ENCODE peak calls at places on chromosomes 7 and 10, in ten cellular contexts. M is neural crest cell, D is ascending aorta, Y is fibroblast of the aortic adventitia, C is cardiac muscle cell, W is tibial artery, E is Calu3, V is fibroblast of mammary gland, N is brain microvascular endothelial cell, H is right atrium auricular region. T is an unnamed sample.

GRCh38 chr7:124072603-124073324 is 39.9 kb upstream of the TMEM229A start:
- DNase-seq in Y (peak), V (peak), C (peak), E (no peak), W (no peak), D (no peak), N (peak), M (no peak), H (no peak), T (no peak)

GRCh38 chr7:1693991-1694524 is 24.0 kb downstream of the ELFN1 start:
- DNase-seq in H (no peak), V (peak), E (peak), M (peak), Y (peak), C (peak), D (peak), N (peak), W (no peak), T (peak)

GRCh38 chr10:102673961-102674511 is 29.8 kb downstream of the TRIM8 start:
- DNase-seq in E (no peak), V (peak), M (peak), W (peak), Y (peak), H (peak), C (peak), D (peak), N (peak), T (no peak)

GRCh38 chr10:122911889-122912484 is 1.6 kb downstream of the FAM24A start:
- DNase-seq in N (peak), D (no peak), V (peak), Y (peak), E (peak), W (no peak), C (peak), M (peak), H (no peak), T (no peak)

GRCh38 chr7:142248-142955 is 50.0 kb upstream of the FAM20C start:
- DNase-seq in E (no peak), H (peak), C (peak), V (peak), N (no peak), Y (peak), W (peak), D (peak), M (no peak), T (no peak)

GRCh38 chr7:144019457-144019856 is 19.3 kb downstream of the OR6B1 start:
- DNase-seq in D (no peak), V (peak), C (peak), Y (peak), W (peak), H (no peak), E (no peak), N (peak), M (no peak), T (no peak)

GRCh38 chr10:97771055-97771811 is 566 bp downstream of the SFRP5 start:
- DNase-seq in E (peak), V (peak), H (no peak), D (no peak), M (peak), N (peak), W (no peak), Y (peak), C (peak), T (no peak)

GRCh38 chr7:24820730-24821044 is 63.4 kb upstream of the GSDME start:
- DNase-seq in M (no peak), E (no peak), W (no peak), D (no peak), V (no peak), C (peak), N (no peak), Y (no peak), H (no peak), T (no peak)

GRCh38 chr7:106220307-106220706 is 64.5 kb downstream of the NAMPT start:
- DNase-seq in E (no peak), C (no peak), H (no peak), V (no peak), M (no peak), W (no peak), Y (no peak), D (no peak), N (no peak), T (no peak)

GRCh38 chr7:16811555-16811954 is 6.8 kb upstream of the AGR2 start:
- DNase-seq in V (peak), Y (peak), H (no peak), C (no peak), E (no peak), W (no peak), M (no peak), N (no peak), D (no peak), T (no peak)

GRCh38 chr10:131996508-131997365 is 15.0 kb upstream of the BNIP3 start:
- DNase-seq in H (no peak), M (no peak), Y (no peak), V (no peak), C (no peak), E (no peak), N (no peak), W (no peak), D (no peak), T (no peak)

GRCh38 chr7:44534501-44534900 is 6.6 kb downstream of the NPC1L1 start:
- DNase-seq in M (peak), H (no peak), N (no peak), Y (no peak), E (peak), W (no peak), V (peak), C (peak), D (no peak), T (no peak)

GRCh38 chr7:119270045-119270464 is 1002.9 kb upstream of the KCND2 start:
- DNase-seq in C (peak), M (peak), D (no peak), W (peak), Y (peak), E (peak), H (no peak), V (peak), N (peak), T (no peak)

GRCh38 chr7:158054081-158054480 is 533.5 kb downstream of the PTPRN2 start:
- DNase-seq in D (no peak), V (no peak), C (no peak), W (no peak), N (no peak), H (no peak), Y (no peak), E (no peak), M (no peak), T (no peak)

GRCh38 chr10:58157076-58157766 is 110.5 kb downstream of the IPMK start:
- DNase-seq in Y (peak), D (no peak), V (peak), N (peak), H (no peak), M (no peak), W (no peak), C (peak), E (peak), T (no peak)

GRCh38 chr10:114876602-114877300 is 55.2 kb downstream of the FHIP2A start:
- DNase-seq in M (peak), D (peak), Y (peak), V (peak), H (peak), W (peak), E (peak), N (peak), C (peak), T (no peak)

GRCh38 chr10:97200616-97201015 is 14.9 kb upstream of the SLIT1 start:
- DNase-seq in W (no peak), V (no peak), Y (no peak), M (no peak), E (no peak), C (no peak), D (no peak), H (no peak), N (no peak), T (no peak)

GRCh38 chr7:105256621-105257283 is 132.0 kb downstream of the SRPK2 start:
- DNase-seq in C (no peak), M (no peak), D (no peak), N (no peak), E (no peak), V (peak), W (no peak), Y (peak), H (no peak), T (no peak)

GRCh38 chr10:93680414-93681047 is 21.9 kb downstream of the FRA10AC1 start:
- DNase-seq in V (peak), H (no peak), M (no peak), Y (peak), W (no peak), D (no peak), C (peak), N (peak), E (no peak), T (no peak)
- TF ChIP-seq CTCF in V (peak), H (no peak), M (peak), Y (peak), W (peak), D (peak), C (peak), N (peak), E (peak), T (no peak)

DNA sequence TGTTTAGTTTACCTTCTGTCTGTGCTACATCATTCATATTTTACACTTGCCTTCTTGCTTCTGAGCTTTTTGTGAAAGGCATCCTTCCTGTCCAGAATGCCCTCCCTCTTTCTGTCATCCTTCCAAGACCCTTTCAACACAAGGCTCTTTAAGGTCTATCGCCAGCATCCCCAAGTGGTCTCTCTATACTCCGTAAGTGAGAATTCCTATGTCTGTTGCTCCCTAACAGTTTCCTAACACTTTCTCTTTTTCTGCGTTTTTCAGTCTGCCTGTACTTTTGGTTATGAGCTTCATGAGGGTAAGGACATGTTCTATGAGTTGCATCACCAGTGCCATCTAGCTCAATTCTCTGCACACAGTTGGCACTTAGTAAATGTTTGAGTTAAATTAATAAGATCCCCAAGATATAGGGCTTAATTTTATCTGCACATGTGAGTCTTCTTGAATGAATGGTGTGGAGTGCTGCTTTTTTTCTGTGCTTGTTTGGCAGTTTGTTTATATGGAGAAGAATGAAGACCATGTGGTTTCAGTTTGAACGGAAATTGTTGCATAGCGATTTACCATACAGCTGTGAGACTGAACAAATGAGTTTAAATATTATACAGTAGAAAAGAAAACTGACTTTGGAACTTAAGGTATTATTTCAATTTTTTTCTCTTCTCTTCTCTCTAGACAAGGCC is 29.4 kb downstream of the RABGEF1 start:
- DNase-seq in E (no peak), Y (peak), N (no peak), V (peak), H (no peak), W (no peak), M (no peak), C (peak), D (no peak), T (no peak)
- TF ChIP-seq CTCF in E (no peak), Y (no peak), N (no peak), V (no peak), H (no peak), W (no peak), M (no peak), C (no peak), D (no peak), T (no peak)

GRCh38 chr7:141978351-141978750 is 4.8 kb upstream of the TAS2R38 start:
- DNase-seq in D (no peak), M (no peak), C (no peak), N (no peak), W (no peak), Y (no peak), E (no peak), H (no peak), V (no peak), T (no peak)

GRCh38 chr7:141973673-141974072 is at the start of gene TAS2R38:
- DNase-seq in E (no peak), C (no peak), D (no peak), N (no peak), Y (no peak), M (no peak), W (no peak), V (no peak), H (no peak), T (no peak)

GRCh38 chr7:141975806-141976523 is 2.4 kb upstream of the TAS2R38 start:
- DNase-seq in M (peak), C (peak), D (peak), W (peak), H (no peak), V (peak), Y (peak), E (peak), N (peak), T (peak)

GRCh38 chr7:141976524-141977245 is 3.1 kb upstream of the TAS2R38 start:
- DNase-seq in N (no peak), D (no peak), C (no peak), W (no peak), Y (no peak), E (no peak), V (no peak), H (no peak), M (no peak), T (no peak)

GRCh38 chr7:141974831-141975230 is 1.3 kb upstream of the TAS2R38 start:
- DNase-seq in W (no peak), D (no peak), M (no peak), H (no peak), V (peak), Y (peak), C (no peak), E (peak), N (peak), T (no peak)
- TF ChIP-seq CTCF in W (no peak), D (peak), M (peak), H (no peak), V (peak), Y (no peak), C (no peak), E (peak), N (peak), T (no peak)

GRCh38 chr7:38411404-38411803 is 138.0 kb upstream of the TARP start:
- DNase-seq in N (peak), E (peak), W (no peak), M (no peak), Y (peak), V (peak), C (peak), H (no peak), D (no peak), T (no peak)
- TF ChIP-seq CTCF in N (peak), E (peak), W (no peak), M (peak), Y (peak), V (peak), C (peak), H (no peak), D (no peak), T (no peak)

GRCh38 chr7:79806161-79806734 is 328.4 kb upstream of the GNAI1 start:
- DNase-seq in C (peak), N (peak), Y (peak), E (no peak), W (no peak), D (no peak), M (no peak), V (peak), H (no peak), T (no peak)
- TF ChIP-seq CTCF in C (peak), N (peak), Y (peak), E (no peak), W (no peak), D (no peak), M (peak), V (peak), H (no peak), T (no peak)

GRCh38 chr10:48555310-48556042 is 49.4 kb downstream of the ARHGAP22 start:
- DNase-seq in N (no peak), C (no peak), W (no peak), Y (no peak), V (no peak), M (no peak), H (peak), E (no peak), D (no peak), T (no peak)
- TF ChIP-seq CTCF in N (no peak), C (no peak), W (no peak), Y (no peak), V (no peak), M (no peak), H (no peak), E (no peak), D (no peak), T (no peak)

GRCh38 chr7:156733638-156734037 is 93.1 kb downstream of the RNF32 start:
- DNase-seq in E (no peak), M (no peak), Y (no peak), C (no peak), D (no peak), H (no peak), V (no peak), N (no peak), W (no peak), T (no peak)
- TF ChIP-seq CTCF in E (no peak), M (no peak), Y (no peak), C (no peak), D (no peak), H (no peak), V (no peak), N (no peak), W (no peak), T (no peak)

DNA sequence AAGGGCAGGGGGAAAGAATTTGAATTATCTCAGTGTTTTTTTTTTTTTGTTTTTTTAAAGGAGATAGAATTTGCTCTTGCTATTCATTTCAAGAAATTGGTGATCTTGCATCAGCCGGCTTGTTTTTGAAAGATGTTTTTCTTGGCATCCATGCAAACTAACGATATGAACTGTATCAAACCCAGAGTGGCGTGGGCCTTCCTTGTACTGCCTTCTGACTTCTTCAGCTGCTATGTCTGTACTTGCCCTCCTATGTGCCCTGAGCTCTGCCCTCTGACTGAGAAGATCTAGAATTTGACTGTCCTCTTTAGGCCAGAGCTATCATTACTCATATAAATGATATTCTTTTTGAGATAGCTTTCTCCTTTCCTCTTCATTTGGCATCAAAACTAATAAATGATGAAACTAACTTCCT is 183.1 kb downstream of the EXOC4 start:
- DNase-seq in W (no peak), Y (peak), E (no peak), D (no peak), N (peak), C (peak), M (no peak), V (peak), H (no peak), T (no peak)
- TF ChIP-seq CTCF in W (no peak), Y (no peak), E (no peak), D (no peak), N (peak), C (no peak), M (no peak), V (no peak), H (no peak), T (no peak)